ENCODE peak calls at places on chromosome 9, in five cellular contexts. Q is endothelial cell of umbilical vein, V is adrenal gland, T is astrocyte of the spinal cord, G is ovary. O is an unnamed sample.

GRCh38 chr9:20921362-20921761 is 110.1 kb downstream of the HACD4 start:
- DNase-seq in Q (no peak), V (no peak), T (no peak), G (no peak), O (no peak)

GRCh38 chr9:1025131-1025530 is 25.0 kb upstream of the DMRT2 start:
- DNase-seq in Q (no peak), V (no peak), T (no peak), G (no peak), O (no peak)

GRCh38 chr9:2506310-2506709 is 115.3 kb upstream of the VLDLR start:
- DNase-seq in Q (no peak), V (no peak), T (no peak), G (no peak), O (no peak)

GRCh38 chr9:5626727-5627634 is 1.9 kb upstream of the RIC1 start:
- DNase-seq in Q (peak; percentile 79), V (no peak), T (peak; percentile 83), G (no peak), O (no peak)

GRCh38 chr9:113299800-113300292 is 3.3 kb downstream of the RNF183 start:
- DNase-seq in Q (peak; percentile 43), V (peak; percentile 31), T (no peak), G (no peak), O (no peak)

GRCh38 chr9:127132921-127133647 is 10.6 kb upstream of the ANGPTL2 start:
- DNase-seq in Q (no peak), V (peak; percentile 16), T (peak; percentile 58), G (peak; percentile 50), O (no peak)

GRCh38 chr9:27626629-27627564 is 53.6 kb upstream of the C9orf72 start:
- DNase-seq in Q (no peak), V (no peak), T (no peak), G (no peak), O (no peak)

GRCh38 chr9:126932871-126933321 is 18.3 kb downstream of the RALGPS1 start:
- DNase-seq in Q (no peak), V (no peak), T (no peak), G (no peak), O (no peak)

GRCh38 chr9:95810133-95810532 is 65.4 kb upstream of the ERCC6L2 start:
- DNase-seq in Q (no peak), V (no peak), T (no peak), G (no peak), O (no peak)

GRCh38 chr9:83544002-83544698 is 5.9 kb upstream of the FRMD3 start:
- DNase-seq in Q (peak; percentile 65), V (peak; percentile 84), T (peak; percentile 79), G (no peak), O (no peak)
- TF ChIP-seq CTCF in Q (peak; percentile 75), V (peak; percentile 87), T (peak; percentile 71), G (peak; percentile 18), O (peak; percentile 71)

GRCh38 chr9:107870221-107870620 is 380.7 kb upstream of the KLF4 start:
- DNase-seq in Q (no peak), V (no peak), T (no peak), G (no peak), O (no peak)

GRCh38 chr9:107874591-107875374 is 385.2 kb upstream of the KLF4 start:
- DNase-seq in Q (no peak), V (no peak), T (no peak), G (no peak), O (no peak)

GRCh38 chr9:107874137-107874536 is 384.6 kb upstream of the KLF4 start:
- DNase-seq in Q (no peak), V (no peak), T (no peak), G (no peak), O (no peak)

GRCh38 chr9:107870927-107871720 is 381.6 kb upstream of the KLF4 start:
- DNase-seq in Q (no peak), V (no peak), T (no peak), G (no peak), O (no peak)

GRCh38 chr9:107872457-107873192 is 383.1 kb upstream of the KLF4 start:
- DNase-seq in Q (no peak), V (no peak), T (no peak), G (no peak), O (no peak)
- TF ChIP-seq CTCF in Q (no peak), V (no peak), T (no peak), G (no peak), O (no peak)

GRCh38 chr9:85716031-85716877 is 25.5 kb downstream of the AGTPBP1 start:
- DNase-seq in Q (no peak), V (no peak), T (no peak), G (no peak), O (no peak)
- TF ChIP-seq CTCF in Q (no peak), V (no peak), T (no peak), G (no peak), O (peak; percentile 23)

GRCh38 chr9:88593537-88594185 is 58.7 kb downstream of the NXNL2 start:
- DNase-seq in Q (peak; percentile 39), V (peak; percentile 85), T (peak; percentile 71), G (peak; percentile 45), O (no peak)
- TF ChIP-seq CTCF in Q (peak; percentile 51), V (peak; percentile 76), T (peak; percentile 66), G (peak; percentile 74), O (peak; percentile 52)